ENCODE peak calls at places on chromosome 7, in five cellular contexts. One of them, this sample, is unnamed. For H3K36me3 and H3K4me1, the result is how much of the 10 kb centered on the place peaks cover.

GRCh38 chr7:24729365-24730017 is 27.8 kb downstream of the GSDME start:
- DNase-seq in Panc1: no peak
- DNase-seq in tibial artery: peak
- DNase-seq in left lung: no peak
- DNase-seq in CD4-positive, CD25-positive, alpha-beta regulatory T cell: no peak
- DNase-seq in this sample: no peak

GRCh38 chr7:84876036-84876821 is 310.6 kb downstream of the SEMA3D start:
- DNase-seq in Panc1: no peak
- DNase-seq in tibial artery: no peak
- DNase-seq in CD4-positive, CD25-positive, alpha-beta regulatory T cell: no peak
- DNase-seq in left lung: no peak
- DNase-seq in this sample: no peak

GRCh38 chr7:19762631-19763030 is 10.8 kb downstream of the TMEM196 start:
- DNase-seq in CD4-positive, CD25-positive, alpha-beta regulatory T cell: no peak
- DNase-seq in tibial artery: no peak
- DNase-seq in left lung: no peak
- DNase-seq in Panc1: no peak
- DNase-seq in this sample: no peak

GRCh38 chr7:77316219-77316978 is 99.8 kb downstream of the GSAP start:
- DNase-seq in CD4-positive, CD25-positive, alpha-beta regulatory T cell: no peak
- DNase-seq in tibial artery: no peak
- DNase-seq in Panc1: no peak
- DNase-seq in left lung: no peak
- DNase-seq in this sample: no peak

GRCh38 chr7:15130666-15131541 is 228.4 kb upstream of the DGKB start:
- DNase-seq in Panc1: no peak
- DNase-seq in tibial artery: no peak
- DNase-seq in CD4-positive, CD25-positive, alpha-beta regulatory T cell: no peak
- DNase-seq in left lung: no peak
- DNase-seq in this sample: no peak

GRCh38 chr7:141232286-141233051 is 158.6 kb downstream of the TMEM178B start:
- DNase-seq in left lung: no peak
- DNase-seq in Panc1: no peak
- DNase-seq in CD4-positive, CD25-positive, alpha-beta regulatory T cell: no peak
- DNase-seq in tibial artery: no peak
- DNase-seq in this sample: no peak

GRCh38 chr7:135853499-135853898 is 104.9 kb upstream of the FAM180A start:
- DNase-seq in left lung: no peak
- DNase-seq in CD4-positive, CD25-positive, alpha-beta regulatory T cell: no peak
- DNase-seq in tibial artery: no peak
- DNase-seq in Panc1: no peak
- DNase-seq in this sample: no peak

GRCh38 chr7:74606101-74606908 is 51.2 kb upstream of the GTF2I start:
- DNase-seq in left lung: peak
- DNase-seq in tibial artery: peak
- DNase-seq in Panc1: no peak
- DNase-seq in CD4-positive, CD25-positive, alpha-beta regulatory T cell: peak
- DNase-seq in this sample: peak

GRCh38 chr7:66379761-66380160 is 174.6 kb downstream of the TPST1 start:
- DNase-seq in CD4-positive, CD25-positive, alpha-beta regulatory T cell: no peak
- DNase-seq in Panc1: no peak
- DNase-seq in left lung: no peak
- DNase-seq in tibial artery: no peak
- DNase-seq in this sample: no peak

GRCh38 chr7:22675917-22676343 is 51.1 kb upstream of the IL6 start:
- DNase-seq in tibial artery: no peak
- DNase-seq in CD4-positive, CD25-positive, alpha-beta regulatory T cell: peak
- DNase-seq in left lung: no peak
- DNase-seq in Panc1: no peak
- DNase-seq in this sample: peak

GRCh38 chr7:15561840-15562239 is at the start of gene AGMO:
- DNase-seq in CD4-positive, CD25-positive, alpha-beta regulatory T cell: no peak
- DNase-seq in Panc1: no peak
- DNase-seq in left lung: no peak
- DNase-seq in tibial artery: peak
- DNase-seq in this sample: no peak

GRCh38 chr7:76054129-76055120 is 6.5 kb downstream of the MDH2 start:
- DNase-seq in tibial artery: no peak
- DNase-seq in left lung: no peak
- DNase-seq in CD4-positive, CD25-positive, alpha-beta regulatory T cell: no peak
- DNase-seq in Panc1: no peak
- DNase-seq in this sample: no peak

GRCh38 chr7:76056241-76056640 is 8.3 kb downstream of the MDH2 start:
- DNase-seq in tibial artery: no peak
- DNase-seq in left lung: no peak
- DNase-seq in CD4-positive, CD25-positive, alpha-beta regulatory T cell: no peak
- DNase-seq in Panc1: no peak
- DNase-seq in this sample: no peak

GRCh38 chr7:76060842-76061241 is 12.9 kb downstream of the MDH2 start:
- DNase-seq in CD4-positive, CD25-positive, alpha-beta regulatory T cell: no peak
- DNase-seq in left lung: no peak
- DNase-seq in Panc1: no peak
- DNase-seq in tibial artery: no peak
- DNase-seq in this sample: no peak

GRCh38 chr7:76057103-76057812 is 9.4 kb downstream of the MDH2 start:
- DNase-seq in left lung: no peak
- DNase-seq in CD4-positive, CD25-positive, alpha-beta regulatory T cell: no peak
- DNase-seq in tibial artery: no peak
- DNase-seq in Panc1: no peak
- DNase-seq in this sample: no peak

DNA sequence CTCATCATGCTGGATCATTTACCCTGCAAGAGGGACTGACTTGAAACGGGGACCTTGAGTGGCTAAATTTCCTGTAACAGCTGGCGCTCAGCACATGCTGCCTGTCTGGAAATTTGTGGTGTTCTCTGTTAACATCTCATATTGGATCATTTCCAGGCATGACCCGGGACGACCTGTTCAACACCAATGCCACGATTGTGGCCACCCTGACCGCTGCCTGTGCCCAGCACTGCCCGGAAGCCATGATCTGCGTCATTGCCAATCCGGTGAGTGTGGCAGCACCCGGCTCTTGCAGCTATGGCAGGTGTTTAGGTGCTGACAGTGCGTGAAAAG is 9.9 kb downstream of the MDH2 start:
- DNase-seq in Panc1: no peak
- DNase-seq in left lung: no peak
- DNase-seq in tibial artery: no peak
- DNase-seq in CD4-positive, CD25-positive, alpha-beta regulatory T cell: no peak
- DNase-seq in this sample: no peak
- H3K36me3 ChIP-seq in Panc1: under half
- H3K36me3 ChIP-seq in left lung: under half
- H3K36me3 ChIP-seq in tibial artery: half or more
- H3K36me3 ChIP-seq in CD4-positive, CD25-positive, alpha-beta regulatory T cell: half or more
- H3K36me3 ChIP-seq in this sample: half or more

GRCh38 chr7:149625339-149625946 is 127.8 kb upstream of the ZNF746 start:
- DNase-seq in tibial artery: no peak
- DNase-seq in Panc1: peak
- DNase-seq in left lung: peak
- DNase-seq in CD4-positive, CD25-positive, alpha-beta regulatory T cell: peak
- DNase-seq in this sample: peak

GRCh38 chr7:149626972-149627371 is 129.4 kb upstream of the ZNF746 start:
- DNase-seq in left lung: no peak
- DNase-seq in Panc1: no peak
- DNase-seq in CD4-positive, CD25-positive, alpha-beta regulatory T cell: no peak
- DNase-seq in tibial artery: no peak
- DNase-seq in this sample: no peak

GRCh38 chr7:149627911-149628310 is 130.3 kb upstream of the ZNF746 start:
- DNase-seq in Panc1: no peak
- DNase-seq in CD4-positive, CD25-positive, alpha-beta regulatory T cell: no peak
- DNase-seq in tibial artery: no peak
- DNase-seq in left lung: no peak
- DNase-seq in this sample: no peak

GRCh38 chr7:149624419-149625338 is 127.1 kb upstream of the ZNF746 start:
- DNase-seq in left lung: peak
- DNase-seq in Panc1: peak
- DNase-seq in tibial artery: peak
- DNase-seq in CD4-positive, CD25-positive, alpha-beta regulatory T cell: peak
- DNase-seq in this sample: peak

GRCh38 chr7:149625947-149626392 is 128.4 kb upstream of the ZNF746 start:
- DNase-seq in CD4-positive, CD25-positive, alpha-beta regulatory T cell: no peak
- DNase-seq in left lung: no peak
- DNase-seq in Panc1: no peak
- DNase-seq in tibial artery: no peak
- DNase-seq in this sample: no peak
- H3K27ac ChIP-seq in CD4-positive, CD25-positive, alpha-beta regulatory T cell: no peak
- H3K27ac ChIP-seq in left lung: no peak
- H3K27ac ChIP-seq in Panc1: no peak
- H3K27ac ChIP-seq in tibial artery: peak
- H3K27ac ChIP-seq in this sample: no peak

GRCh38 chr7:1536105-1536767 is 5.7 kb downstream of the MAFK start:
- DNase-seq in left lung: no peak
- DNase-seq in Panc1: no peak
- DNase-seq in CD4-positive, CD25-positive, alpha-beta regulatory T cell: no peak
- DNase-seq in tibial artery: peak
- DNase-seq in this sample: no peak

GRCh38 chr7:1536768-1537630 is 6.5 kb downstream of the MAFK start:
- DNase-seq in Panc1: no peak
- DNase-seq in CD4-positive, CD25-positive, alpha-beta regulatory T cell: no peak
- DNase-seq in left lung: peak
- DNase-seq in tibial artery: peak
- DNase-seq in this sample: no peak

GRCh38 chr7:1539346-1540321 is 9.1 kb downstream of the MAFK start:
- DNase-seq in left lung: no peak
- DNase-seq in CD4-positive, CD25-positive, alpha-beta regulatory T cell: no peak
- DNase-seq in Panc1: no peak
- DNase-seq in tibial artery: peak
- DNase-seq in this sample: no peak

GRCh38 chr7:1538544-1539345 is 8.2 kb downstream of the MAFK start:
- DNase-seq in left lung: no peak
- DNase-seq in tibial artery: peak
- DNase-seq in CD4-positive, CD25-positive, alpha-beta regulatory T cell: no peak
- DNase-seq in Panc1: no peak
- DNase-seq in this sample: no peak

GRCh38 chr7:1537631-1538412 is 7.3 kb downstream of the MAFK start:
- DNase-seq in tibial artery: peak
- DNase-seq in left lung: peak
- DNase-seq in Panc1: no peak
- DNase-seq in CD4-positive, CD25-positive, alpha-beta regulatory T cell: no peak
- DNase-seq in this sample: no peak
- H3K4me1 ChIP-seq in tibial artery: under half
- H3K4me1 ChIP-seq in left lung: half or more
- H3K4me1 ChIP-seq in Panc1: half or more
- H3K4me1 ChIP-seq in CD4-positive, CD25-positive, alpha-beta regulatory T cell: under half
- H3K4me1 ChIP-seq in this sample: under half

GRCh38 chr7:73487486-73487885 is 34.6 kb downstream of the BAZ1B start:
- DNase-seq in Panc1: no peak
- DNase-seq in left lung: no peak
- DNase-seq in tibial artery: no peak
- DNase-seq in CD4-positive, CD25-positive, alpha-beta regulatory T cell: no peak
- DNase-seq in this sample: no peak
- H3K36me3 ChIP-seq in Panc1: half or more
- H3K36me3 ChIP-seq in left lung: under half
- H3K36me3 ChIP-seq in tibial artery: half or more
- H3K36me3 ChIP-seq in CD4-positive, CD25-positive, alpha-beta regulatory T cell: half or more
- H3K36me3 ChIP-seq in this sample: under half

GRCh38 chr7:3177271-3177670 is 123.8 kb upstream of the SDK1 start:
- DNase-seq in Panc1: no peak
- DNase-seq in tibial artery: no peak
- DNase-seq in CD4-positive, CD25-positive, alpha-beta regulatory T cell: no peak
- DNase-seq in left lung: no peak
- DNase-seq in this sample: no peak

GRCh38 chr7:3174515-3175318 is 126.3 kb upstream of the SDK1 start:
- DNase-seq in left lung: no peak
- DNase-seq in CD4-positive, CD25-positive, alpha-beta regulatory T cell: no peak
- DNase-seq in Panc1: no peak
- DNase-seq in tibial artery: no peak
- DNase-seq in this sample: no peak

GRCh38 chr7:3176112-3176836 is 124.8 kb upstream of the SDK1 start:
- DNase-seq in tibial artery: no peak
- DNase-seq in Panc1: no peak
- DNase-seq in CD4-positive, CD25-positive, alpha-beta regulatory T cell: no peak
- DNase-seq in left lung: no peak
- DNase-seq in this sample: no peak

DNA sequence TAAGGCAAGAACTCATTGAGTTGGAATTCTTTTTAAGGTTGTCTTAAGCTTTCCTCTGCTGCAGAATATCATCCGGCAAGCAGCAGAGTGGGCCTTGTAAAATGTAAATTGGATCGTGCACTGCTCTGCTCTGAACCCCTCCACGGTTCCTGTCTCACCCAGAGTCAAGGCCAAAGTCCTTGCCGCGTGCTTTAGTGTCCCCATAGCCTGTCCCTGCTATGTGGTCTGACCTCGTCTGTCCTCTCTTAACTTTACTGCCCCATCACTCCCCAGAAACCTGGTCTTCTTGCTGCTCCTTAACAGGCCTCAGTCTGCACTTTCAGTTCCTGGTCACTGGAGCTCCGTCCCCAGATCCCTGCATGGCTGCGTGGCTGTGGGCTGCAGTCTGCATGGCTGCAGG is 121.6 kb upstream of the SDK1 start:
- DNase-seq in tibial artery: no peak
- DNase-seq in CD4-positive, CD25-positive, alpha-beta regulatory T cell: no peak
- DNase-seq in Panc1: no peak
- DNase-seq in left lung: no peak
- DNase-seq in this sample: no peak
- H3K27ac ChIP-seq in tibial artery: no peak
- H3K27ac ChIP-seq in CD4-positive, CD25-positive, alpha-beta regulatory T cell: no peak
- H3K27ac ChIP-seq in Panc1: no peak
- H3K27ac ChIP-seq in left lung: no peak
- H3K27ac ChIP-seq in this sample: no peak

DNA sequence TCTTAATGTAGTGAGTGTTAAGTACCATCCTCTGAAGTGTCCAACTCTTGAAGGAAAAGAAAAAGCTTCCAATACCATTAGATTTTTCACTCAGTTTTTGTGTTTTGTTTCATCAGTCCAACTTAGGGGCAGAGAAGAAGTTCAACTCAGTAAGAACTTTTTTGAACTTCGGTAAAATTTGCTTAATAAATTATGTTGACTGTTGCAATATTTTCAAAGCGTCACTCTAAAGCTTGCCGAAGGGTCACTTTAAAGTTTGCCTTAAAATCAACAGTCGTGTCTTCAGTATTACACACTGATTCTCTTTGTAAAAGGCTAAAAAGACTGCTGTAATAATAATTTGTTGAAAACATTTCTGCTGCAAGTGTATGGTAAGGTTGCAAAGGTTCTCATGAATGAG is 17.6 kb downstream of the CD36 start:
- DNase-seq in CD4-positive, CD25-positive, alpha-beta regulatory T cell: no peak
- DNase-seq in tibial artery: no peak
- DNase-seq in left lung: no peak
- DNase-seq in Panc1: no peak
- DNase-seq in this sample: no peak
- H3K4me1 ChIP-seq in CD4-positive, CD25-positive, alpha-beta regulatory T cell: under half
- H3K4me1 ChIP-seq in tibial artery: under half
- H3K4me1 ChIP-seq in left lung: under half
- H3K4me1 ChIP-seq in Panc1: under half
- H3K4me1 ChIP-seq in this sample: under half

GRCh38 chr7:40799493-40800406 is 664.9 kb downstream of the SUGCT start:
- DNase-seq in tibial artery: no peak
- DNase-seq in Panc1: no peak
- DNase-seq in CD4-positive, CD25-positive, alpha-beta regulatory T cell: no peak
- DNase-seq in left lung: no peak
- DNase-seq in this sample: no peak

GRCh38 chr7:40805361-40805760 is 670.6 kb downstream of the SUGCT start:
- DNase-seq in left lung: no peak
- DNase-seq in tibial artery: no peak
- DNase-seq in Panc1: no peak
- DNase-seq in CD4-positive, CD25-positive, alpha-beta regulatory T cell: no peak
- DNase-seq in this sample: no peak

GRCh38 chr7:40800771-40801170 is 666.0 kb downstream of the SUGCT start:
- DNase-seq in left lung: no peak
- DNase-seq in tibial artery: no peak
- DNase-seq in Panc1: no peak
- DNase-seq in CD4-positive, CD25-positive, alpha-beta regulatory T cell: no peak
- DNase-seq in this sample: no peak

GRCh38 chr7:40804477-40805215 is 669.8 kb downstream of the SUGCT start:
- DNase-seq in Panc1: no peak
- DNase-seq in left lung: no peak
- DNase-seq in CD4-positive, CD25-positive, alpha-beta regulatory T cell: no peak
- DNase-seq in tibial artery: no peak
- DNase-seq in this sample: no peak

GRCh38 chr7:40802497-40802896 is 667.7 kb downstream of the SUGCT start:
- DNase-seq in CD4-positive, CD25-positive, alpha-beta regulatory T cell: no peak
- DNase-seq in Panc1: no peak
- DNase-seq in left lung: no peak
- DNase-seq in tibial artery: no peak
- DNase-seq in this sample: no peak
- H3K36me3 ChIP-seq in CD4-positive, CD25-positive, alpha-beta regulatory T cell: under half
- H3K36me3 ChIP-seq in Panc1: under half
- H3K36me3 ChIP-seq in left lung: under half
- H3K36me3 ChIP-seq in tibial artery: under half
- H3K36me3 ChIP-seq in this sample: under half

This sample was measured in naive thymus-derived CD4-positive, alpha-beta T cell.